ENCODE peak calls at places on chromosome 9, in six cellular contexts. I, K, N, A, U and R are unnamed samples.

GRCh38 chr9:84207443-84208032 is 133.0 kb downstream of the SLC28A3 start:
- DNase-seq in I (no peak), K (no peak), N (no peak), A (no peak), U (no peak), R (no peak)

GRCh38 chr9:116494815-116495634 is 192.1 kb upstream of the TRIM32 start:
- DNase-seq in I (no peak), K (no peak), N (no peak), A (peak), U (no peak), R (no peak)

GRCh38 chr9:73715591-73715990 is 563.9 kb downstream of the ANXA1 start:
- DNase-seq in I (no peak), K (no peak), N (no peak), A (no peak), U (no peak), R (no peak)

GRCh38 chr9:33133186-33133585 is 34.0 kb downstream of the B4GALT1 start:
- DNase-seq in I (no peak), K (no peak), N (no peak), A (no peak), U (no peak), R (no peak)

GRCh38 chr9:84667571-84668203 is 1.8 kb upstream of the NTRK2 start:
- DNase-seq in I (peak), K (no peak), N (peak), A (peak), U (peak), R (no peak)

GRCh38 chr9:109506097-109506712 is 8.1 kb upstream of the PTPN3 start:
- DNase-seq in I (no peak), K (no peak), N (no peak), A (no peak), U (no peak), R (no peak)

GRCh38 chr9:959914-960313 is 16.5 kb upstream of the DMRT3 start:
- DNase-seq in I (no peak), K (no peak), N (no peak), A (no peak), U (no peak), R (no peak)

GRCh38 chr9:911003-911402 is 65.5 kb upstream of the DMRT3 start:
- DNase-seq in I (no peak), K (no peak), N (no peak), A (no peak), U (no peak), R (no peak)

GRCh38 chr9:72480931-72481330 is 40.5 kb upstream of the TMC1 start:
- DNase-seq in I (no peak), K (no peak), N (no peak), A (no peak), U (no peak), R (no peak)

GRCh38 chr9:116154976-116155699 is 1.5 kb downstream of the PAPPA start:
- DNase-seq in I (peak), K (no peak), N (peak), A (no peak), U (peak), R (no peak)

GRCh38 chr9:129587487-129588262 is 33.2 kb downstream of the C9orf50 start:
- DNase-seq in I (no peak), K (no peak), N (no peak), A (no peak), U (no peak), R (no peak)

GRCh38 chr9:70205366-70206020 is 53.3 kb upstream of the SMC5 start:
- DNase-seq in I (no peak), K (no peak), N (no peak), A (no peak), U (no peak), R (no peak)

GRCh38 chr9:5557606-5558587 is 47.6 kb downstream of the PDCD1LG2 start:
- DNase-seq in I (no peak), K (peak), N (no peak), A (no peak), U (no peak), R (peak)

GRCh38 chr9:131672451-131672850 is 67.4 kb downstream of the RAPGEF1 start:
- DNase-seq in I (no peak), K (no peak), N (no peak), A (no peak), U (no peak), R (no peak)

GRCh38 chr9:114084282-114085073 is 6.4 kb upstream of the AMBP start:
- DNase-seq in I (no peak), K (no peak), N (no peak), A (no peak), U (no peak), R (peak)

GRCh38 chr9:80885894-80886293 is 803.5 kb downstream of the TLE1 start:
- DNase-seq in I (no peak), K (no peak), N (no peak), A (no peak), U (no peak), R (no peak)

GRCh38 chr9:115978739-115979138 is 174.9 kb upstream of the PAPPA start:
- DNase-seq in I (no peak), K (no peak), N (no peak), A (no peak), U (no peak), R (no peak)

GRCh38 chr9:84828101-84828500 is 158.6 kb downstream of the NTRK2 start:
- DNase-seq in I (no peak), K (no peak), N (no peak), A (no peak), U (no peak), R (no peak)

GRCh38 chr9:21964925-21965385 is 29.2 kb downstream of the CDKN2A start:
- DNase-seq in I (peak), K (no peak), N (no peak), A (peak), U (no peak), R (peak)

GRCh38 chr9:27749838-27750237 is 176.6 kb upstream of the C9orf72 start:
- DNase-seq in I (no peak), K (no peak), N (no peak), A (no peak), U (no peak), R (no peak)

GRCh38 chr9:112971415-112971814 is 40.6 kb downstream of the ZNF883 start:
- DNase-seq in I (no peak), K (no peak), N (no peak), A (peak), U (no peak), R (no peak)

GRCh38 chr9:112764344-112764743 is 13.8 kb downstream of the SNX30 start:
- DNase-seq in I (no peak), K (no peak), N (peak), A (no peak), U (no peak), R (no peak)

GRCh38 chr9:115733736-115734135 is 419.9 kb upstream of the PAPPA start:
- DNase-seq in I (no peak), K (no peak), N (no peak), A (no peak), U (no peak), R (no peak)

GRCh38 chr9:1775230-1775629 is 239.9 kb upstream of the SMARCA2 start:
- DNase-seq in I (no peak), K (no peak), N (no peak), A (no peak), U (no peak), R (no peak)

GRCh38 chr9:121333950-121334773 is 35.9 kb downstream of the STOM start:
- DNase-seq in I (no peak), K (no peak), N (no peak), A (no peak), U (no peak), R (no peak)

GRCh38 chr9:94085062-94085639 is 887 bp downstream of the PTPDC1 start:
- DNase-seq in I (no peak), K (no peak), N (peak), A (no peak), U (no peak), R (no peak)

GRCh38 chr9:78856144-78856543 is 559.2 kb downstream of the PSAT1 start:
- DNase-seq in I (no peak), K (no peak), N (no peak), A (no peak), U (no peak), R (no peak)

GRCh38 chr9:114184071-114184470 is 28.7 kb downstream of the COL27A1 start:
- DNase-seq in I (no peak), K (peak), N (peak), A (no peak), U (no peak), R (no peak)

GRCh38 chr9:107975426-107976010 is 485.9 kb upstream of the KLF4 start:
- DNase-seq in I (no peak), K (no peak), N (no peak), A (no peak), U (no peak), R (no peak)

GRCh38 chr9:77455312-77455927 is 192.7 kb downstream of the GNA14 start:
- DNase-seq in I (no peak), K (no peak), N (no peak), A (peak), U (no peak), R (no peak)

GRCh38 chr9:136539427-136540412 is 6.1 kb downstream of the NOTCH1 start:
- DNase-seq in I (peak), K (peak), N (peak), A (peak), U (peak), R (peak)

GRCh38 chr9:129609486-129610192 is 11.3 kb downstream of the C9orf50 start:
- DNase-seq in I (peak), K (peak), N (peak), A (peak), U (peak), R (peak)

GRCh38 chr9:5832093-5832542 is 799 bp downstream of the ERMP1 start:
- DNase-seq in I (peak), K (no peak), N (no peak), A (no peak), U (no peak), R (no peak)

GRCh38 chr9:103364753-103365152 is 369.6 kb downstream of the CYLC2 start:
- DNase-seq in I (no peak), K (no peak), N (peak), A (peak), U (no peak), R (no peak)

GRCh38 chr9:136840877-136841645 is 1.2 kb upstream of the AJM1 start:
- DNase-seq in I (no peak), K (no peak), N (no peak), A (peak), U (no peak), R (no peak)

GRCh38 chr9:89059925-89060506 is 68.7 kb downstream of the S1PR3 start:
- DNase-seq in I (no peak), K (no peak), N (no peak), A (no peak), U (no peak), R (no peak)

GRCh38 chr9:95762322-95762721 is 113.2 kb upstream of the ERCC6L2 start:
- DNase-seq in I (no peak), K (no peak), N (no peak), A (no peak), U (no peak), R (no peak)

GRCh38 chr9:14424983-14425382 is 111.0 kb upstream of the NFIB start:
- DNase-seq in I (no peak), K (no peak), N (no peak), A (no peak), U (no peak), R (no peak)

GRCh38 chr9:69030851-69031645 is 4.5 kb upstream of the FXN start:
- DNase-seq in I (no peak), K (no peak), N (no peak), A (no peak), U (no peak), R (no peak)

GRCh38 chr9:38700695-38701094 is 19.2 kb downstream of the FAM240B start:
- DNase-seq in I (no peak), K (no peak), N (peak), A (peak), U (no peak), R (no peak)
- TF ChIP-seq CTCF in I (peak), K (no peak), N (peak), A (no peak), U (no peak), R (no peak)

GRCh38 chr9:134656334-134657034 is 14.9 kb downstream of the COL5A1 start:
- DNase-seq in I (no peak), K (no peak), N (no peak), A (no peak), U (peak), R (peak)
- TF ChIP-seq CTCF in I (no peak), K (no peak), N (peak), A (no peak), U (no peak), R (no peak)

DNA sequence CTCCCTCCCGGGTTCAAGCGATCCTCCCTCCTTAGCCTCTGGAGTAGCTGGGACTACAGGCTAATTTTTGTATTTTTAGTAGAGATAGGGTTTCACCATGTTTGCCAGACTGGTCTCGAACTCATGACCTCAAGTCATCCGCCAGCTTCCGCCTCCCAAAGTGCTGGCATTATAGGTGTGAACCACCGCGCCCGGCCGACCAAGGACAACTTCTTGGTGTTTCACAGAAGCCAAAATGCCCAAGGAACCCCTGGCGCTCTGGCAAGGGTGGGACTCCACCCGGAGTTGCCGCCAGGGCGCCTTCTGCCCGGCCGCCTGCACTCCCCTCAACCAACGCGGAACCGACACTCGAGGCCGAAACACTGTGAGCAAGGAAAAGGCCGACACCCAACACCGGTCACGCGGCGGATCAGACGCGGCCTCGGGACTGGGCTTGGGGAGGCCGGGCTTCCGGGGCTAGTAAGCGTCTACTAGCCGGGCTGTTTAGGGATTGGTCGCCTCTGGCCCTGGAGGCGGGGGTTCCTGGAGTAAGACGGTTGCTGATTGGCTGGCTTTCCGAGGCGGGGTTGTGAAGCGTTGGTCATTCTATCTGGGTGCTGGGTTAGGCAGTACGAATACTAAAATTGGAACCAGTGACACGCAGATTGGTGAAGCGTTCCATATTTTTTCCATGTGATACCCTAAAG is 7.7 kb upstream of the CFAP157 start:
- DNase-seq in I (peak), K (peak), N (peak), A (peak), U (peak), R (peak)
- TF ChIP-seq CTCF in I (no peak), K (peak), N (peak), A (no peak), U (peak), R (peak)

DNA sequence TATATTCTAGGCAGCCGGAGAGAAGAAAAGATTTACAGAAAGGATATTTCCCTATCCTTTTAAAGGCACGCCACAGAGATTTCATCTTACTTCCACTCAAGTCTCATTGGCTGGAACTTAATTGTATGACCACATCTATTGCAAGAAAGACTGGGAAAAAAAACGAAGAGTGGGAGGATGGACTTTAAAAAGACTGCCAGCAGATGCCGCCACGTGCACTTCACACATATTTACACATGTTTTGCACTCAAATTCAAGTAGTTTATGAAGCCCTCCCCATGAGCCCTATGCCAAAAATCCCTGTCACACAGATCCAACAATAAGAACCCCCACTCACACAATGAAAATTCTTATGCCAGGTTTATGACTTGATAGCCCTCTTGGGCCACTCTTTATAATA is 138.5 kb upstream of the TYRP1 start:
- DNase-seq in I (no peak), K (no peak), N (no peak), A (peak), U (no peak), R (no peak)
- TF ChIP-seq CTCF in I (no peak), K (no peak), N (peak), A (no peak), U (peak), R (no peak)